ENCODE peak calls at places on chromosomes 12 and 14, in four cellular contexts. K is frontal cortex; V is activated CD4-positive, alpha-beta T cell treated with anti-CD3 and anti-CD28 coated beads, Interleukin-2, amount 10 ng/mL, durations not matched to agents 7 days and 5 days; J is T-helper 1 cell. I is an unnamed sample.

GRCh38 chr14:74955229-74955999 is at the start of gene PGF:
- DNase-seq in K (peak), V (peak), J (no peak), I (peak)

GRCh38 chr12:57549909-57550627 is at the start of gene KIF5A:
- DNase-seq in K (peak), V (peak), J (peak), I (peak)

GRCh38 chr12:124617615-124618014 is 50.2 kb upstream of the NCOR2 start:
- DNase-seq in K (peak), V (no peak), J (no peak), I (no peak)

GRCh38 chr14:87049886-87050820 is 942.8 kb downstream of the GALC start:
- DNase-seq in K (no peak), V (peak), J (no peak), I (no peak)

GRCh38 chr12:131872154-131873046 is 22.0 kb upstream of the ULK1 start:
- DNase-seq in K (peak), V (no peak), J (no peak), I (no peak)

GRCh38 chr14:71720978-71721624 is 211.1 kb upstream of the RGS6 start:
- DNase-seq in K (peak), V (peak), J (no peak), I (no peak)

GRCh38 chr14:21863289-21863688 is 189.7 kb upstream of the OR4E1 start:
- DNase-seq in K (no peak), V (no peak), J (no peak), I (no peak)

GRCh38 chr14:100049220-100049619 is 16.0 kb upstream of the EVL start:
- DNase-seq in K (no peak), V (no peak), J (no peak), I (no peak)

GRCh38 chr12:1593232-1594044 is 943 bp downstream of the FBXL14 start:
- DNase-seq in K (no peak), V (peak), J (peak), I (peak)

GRCh38 chr12:79223210-79223609 is 358.6 kb downstream of the SYT1 start:
- DNase-seq in K (no peak), V (no peak), J (no peak), I (no peak)

GRCh38 chr14:105508601-105509000 is 17.6 kb downstream of the TEDC1 start:
- DNase-seq in K (no peak), V (no peak), J (no peak), I (no peak)

GRCh38 chr12:54028324-54029201 is at the start of gene HOXC6:
- DNase-seq in K (no peak), V (no peak), J (no peak), I (no peak)

GRCh38 chr14:101986953-101987352 is 22.6 kb downstream of the DYNC1H1 start:
- DNase-seq in K (no peak), V (no peak), J (no peak), I (no peak)

GRCh38 chr12:5068623-5069022 is 24.9 kb downstream of the KCNA5 start:
- DNase-seq in K (no peak), V (no peak), J (no peak), I (no peak)

I was measured in activated T-helper 2 cell treated with anti-CD3 and anti-CD28 coated beads, Interferon-gamma antibody, Interleukin-2, Interleukin-4, amounts not matched to agents 10 μg/mL and 5 μg/mL and 100 μg/mL, durations not matched to agents 14 hours and 24 hours and 36 hours.